ENCODE peak calls at places on chromosomes 1 and 21, in ten cellular contexts. V is A549, B is AG04450, H is ovary, T is hepatocyte, O is PC-9, L is endothelial cell of umbilical vein, R is breast epithelium, C is endodermal cell, F is left ventricle myocardium inferior. X is an unnamed sample.

GRCh38 chr1:210621712-210622111 is 293.0 kb downstream of the HHAT start:
- DNase-seq in H (no peak), T (no peak), V (no peak), L (no peak), F (no peak), O (no peak), R (no peak), C (no peak), B (no peak), X (no peak)

GRCh38 chr21:16588433-16588860 is 858.7 kb downstream of the USP25 start:
- DNase-seq in C (peak; percentile 78), R (peak; percentile 58), L (no peak), O (peak; percentile 64), B (peak; percentile 49), V (peak; percentile 21), F (peak; percentile 46), T (peak; percentile 87), H (peak; percentile 74), X (peak; percentile 76)

GRCh38 chr1:201144701-201145100 is 9.6 kb downstream of the TMEM9 start:
- DNase-seq in C (no peak), T (no peak), V (no peak), O (no peak), R (no peak), H (no peak), B (no peak), L (no peak), F (no peak), X (no peak)

GRCh38 chr1:56464294-56464693 is 115.1 kb downstream of the PLPP3 start:
- DNase-seq in F (no peak), O (no peak), T (no peak), L (no peak), B (no peak), V (no peak), C (no peak), H (no peak), R (no peak), X (no peak)

GRCh38 chr21:32367158-32367557 is 25.7 kb downstream of the URB1 start:
- DNase-seq in F (no peak), H (no peak), T (no peak), O (no peak), C (no peak), L (no peak), V (no peak), B (no peak), R (no peak), X (no peak)

GRCh38 chr1:203475012-203475981 is at the start of gene PRELP:
- DNase-seq in L (no peak), O (peak; percentile 29), F (peak; percentile 42), C (peak; percentile 90), H (peak; percentile 87), R (no peak), V (no peak), T (peak; percentile 71), B (no peak), X (peak; percentile 88)

GRCh38 chr1:170805957-170806662 is 129.2 kb upstream of the MROH9 start:
- DNase-seq in L (no peak), F (no peak), B (no peak), O (no peak), H (peak; percentile 19), R (no peak), T (peak; percentile 54), C (no peak), V (no peak), X (no peak)

GRCh38 chr21:44778499-44778911 is 23.1 kb downstream of the UBE2G2 start:
- DNase-seq in V (no peak), R (no peak), C (no peak), O (no peak), H (no peak), B (no peak), F (no peak), L (no peak), T (peak; percentile 55), X (peak; percentile 9)

GRCh38 chr1:11648039-11648438 is 6.2 kb downstream of the FBXO2 start:
- DNase-seq in H (no peak), R (no peak), C (no peak), F (peak; percentile 40), L (no peak), T (no peak), V (no peak), B (no peak), O (no peak), X (no peak)

GRCh38 chr1:10738125-10738746 is 58.2 kb downstream of the CASZ1 start:
- DNase-seq in H (no peak), R (peak; percentile 82), T (no peak), V (no peak), O (no peak), C (peak; percentile 73), F (no peak), L (no peak), B (no peak), X (no peak)

GRCh38 chr1:175901076-175901475 is 157.7 kb upstream of the TNR start:
- DNase-seq in V (no peak), O (no peak), B (no peak), F (no peak), R (no peak), H (no peak), T (no peak), L (no peak), C (peak; percentile 20), X (no peak)

GRCh38 chr1:113931456-113931855 is 2.3 kb downstream of the HIPK1 start:
- DNase-seq in L (peak; percentile 66), H (no peak), O (no peak), R (no peak), T (peak; percentile 39), C (no peak), V (no peak), B (peak; percentile 49), F (no peak), X (no peak)

GRCh38 chr21:42997053-42997452 is 22.7 kb downstream of the PKNOX1 start:
- DNase-seq in T (peak; percentile 60), R (no peak), F (peak; percentile 60), L (no peak), B (peak; percentile 90), V (no peak), O (peak; percentile 21), H (peak; percentile 76), C (no peak), X (no peak)

GRCh38 chr1:115277276-115277675 is 60.8 kb downstream of the NGF start:
- DNase-seq in F (no peak), C (no peak), R (no peak), O (no peak), H (peak; percentile 59), T (no peak), L (no peak), V (no peak), B (no peak), X (no peak)

GRCh38 chr1:205675247-205675646 is 5.1 kb downstream of the SLC45A3 start:
- DNase-seq in T (no peak), L (no peak), C (no peak), H (no peak), F (no peak), V (no peak), O (no peak), B (no peak), R (no peak), X (no peak)

GRCh38 chr1:214296860-214297699 is 16.1 kb downstream of the SMYD2 start:
- DNase-seq in F (no peak), H (no peak), R (no peak), C (peak; percentile 73), L (peak; percentile 30), O (peak; percentile 45), B (peak; percentile 67), V (no peak), T (no peak), X (no peak)

DNA sequence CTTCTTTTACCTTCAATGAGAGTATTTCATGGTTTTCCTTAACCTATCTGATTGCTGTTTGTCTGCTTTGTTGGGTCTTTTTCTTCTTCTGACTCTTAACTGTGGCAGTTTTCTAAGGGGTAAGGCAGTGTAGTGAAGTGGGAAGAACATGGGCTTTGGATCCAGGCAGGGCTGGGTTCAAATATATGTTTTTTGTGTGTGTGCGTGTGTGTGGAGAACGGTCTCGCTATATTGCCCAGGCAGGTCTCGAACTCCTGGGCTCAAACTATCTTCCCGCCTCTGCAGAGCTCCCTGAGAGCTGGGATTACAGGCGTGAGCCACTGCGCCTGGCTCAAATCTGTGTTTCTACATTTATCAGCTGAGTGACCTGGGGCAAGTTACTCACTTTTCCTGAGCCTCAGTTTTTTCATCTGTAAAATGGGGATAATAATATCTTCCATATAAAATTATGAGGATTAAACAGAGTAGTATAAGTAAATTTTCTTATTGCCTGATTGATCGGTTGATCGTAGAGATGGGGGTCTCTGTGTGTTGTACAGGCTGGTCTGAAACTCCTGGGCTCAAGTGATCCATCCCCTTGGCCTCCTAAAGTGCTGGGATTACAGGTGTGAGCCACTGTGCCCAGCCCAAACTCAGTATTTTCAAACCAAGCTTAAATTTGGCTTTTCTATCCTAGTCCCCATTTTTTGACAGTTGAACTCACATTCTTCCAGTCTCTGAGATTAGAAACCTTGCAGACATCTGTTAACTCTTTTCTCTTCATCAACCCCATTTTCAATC is 36.0 kb upstream of the MACF1 start:
- DNase-seq in B (no peak), H (no peak), C (no peak), F (no peak), T (no peak), V (no peak), R (no peak), O (no peak), L (no peak), X (no peak)
- H3K27ac ChIP-seq in B (no peak overlapping the region), H (no peak overlapping the region), C (no peak overlapping the region), F (no peak overlapping the region), T (peak overlapping the region; percentile 0), V (peak overlapping the region; percentile 20), R (no peak overlapping the region), O (peak overlapping the region; percentile 33), L (no peak overlapping the region), X (no peak overlapping the region)

GRCh38 chr1:1451696-1452364 is 2.3 kb downstream of the ATAD3C start:
- DNase-seq in R (no peak), C (no peak), B (no peak), O (no peak), V (no peak), F (no peak), H (no peak), T (no peak), L (no peak), X (no peak)
- TF ChIP-seq CTCF in R (no peak), C (no peak), B (no peak), O (no peak), V (no peak), F (no peak), H (no peak), T (no peak), L (no peak), X (no peak)

GRCh38 chr1:97942161-97943123 is 21.6 kb upstream of the DPYD start:
- DNase-seq in L (no peak), O (no peak), H (no peak), F (no peak), C (no peak), T (no peak), R (no peak), B (no peak), V (no peak), X (no peak)

GRCh38 chr1:97947751-97948150 is 26.9 kb upstream of the DPYD start:
- DNase-seq in R (no peak), F (no peak), T (no peak), O (no peak), H (no peak), L (no peak), B (no peak), V (no peak), C (no peak), X (no peak)

GRCh38 chr1:97943354-97943753 is 22.5 kb upstream of the DPYD start:
- DNase-seq in T (no peak), H (no peak), R (no peak), V (no peak), L (peak; percentile 82), F (no peak), C (no peak), O (no peak), B (no peak), X (no peak)
- H3K4me3 ChIP-seq in T (no peak overlapping the region), H (no peak overlapping the region), R (no peak overlapping the region), V (no peak overlapping the region), L (no peak overlapping the region), F (no peak overlapping the region), C (no peak overlapping the region), O (no peak overlapping the region), B (no peak overlapping the region), X (no peak overlapping the region)

GRCh38 chr1:8019229-8019620 is 6.9 kb downstream of the ERRFI1 start:
- DNase-seq in B (no peak), C (no peak), O (no peak), T (no peak), F (no peak), L (no peak), H (no peak), V (no peak), R (no peak), X (no peak)
- H3K27ac ChIP-seq in B (no peak overlapping the region), C (peak overlapping the region; percentile 14), O (peak overlapping the region; percentile 90), T (peak overlapping the region; percentile 57), F (no peak overlapping the region), L (peak overlapping the region; percentile 40), H (no peak overlapping the region), V (peak overlapping the region; percentile 100), R (peak overlapping the region; percentile 35), X (peak overlapping the region; percentile 18)

X was measured in coronary artery.